ENCODE peak calls at places on chromosomes 16 and 17, in nine cellular contexts. D is neural progenitor cell, I is sigmoid colon, F is uterus, P is spleen, G is tibial artery, S is ascending aorta, B is stomach, K is pancreas. H is an unnamed sample.

GRCh38 chr16:74713876-74714275 is 13.2 kb upstream of the MLKL start:
- DNase-seq in D (no peak), I (no peak), F (no peak), P (peak), G (no peak), S (no peak), B (no peak), K (no peak), H (no peak)

GRCh38 chr16:2675714-2676113 is 6.6 kb upstream of the KCTD5 start:
- DNase-seq in D (no peak), I (peak), F (no peak), P (no peak), G (no peak), S (peak), B (no peak), K (no peak), H (no peak)

GRCh38 chr17:79831367-79832210 is 7.7 kb downstream of the CBX4 start:
- DNase-seq in D (peak), I (peak), F (no peak), P (peak), G (peak), S (no peak), B (peak), K (peak), H (peak)

GRCh38 chr16:81189100-81189664 is 49.3 kb upstream of the BCO1 start:
- DNase-seq in D (no peak), I (peak), F (peak), P (no peak), G (peak), S (peak), B (peak), K (peak), H (peak)

GRCh38 chr16:25045696-25046381 is 30.7 kb upstream of the ARHGAP17 start:
- DNase-seq in D (no peak), I (no peak), F (no peak), P (no peak), G (no peak), S (no peak), B (no peak), K (no peak), H (no peak)

GRCh38 chr17:79625706-79626105 is 14.9 kb upstream of the RBFOX3 start:
- DNase-seq in D (no peak), I (peak), F (peak), P (no peak), G (no peak), S (peak), B (no peak), K (no peak), H (no peak)

GRCh38 chr16:85323961-85324253 is 211.6 kb upstream of the CIBAR2 start:
- DNase-seq in D (no peak), I (no peak), F (no peak), P (no peak), G (no peak), S (no peak), B (no peak), K (no peak), H (no peak)

GRCh38 chr17:62966426-62967110 is 533 bp downstream of the TANC2 start:
- DNase-seq in D (peak), I (no peak), F (peak), P (peak), G (peak), S (no peak), B (peak), K (peak), H (peak)

GRCh38 chr16:50422926-50423325 is 54.1 kb upstream of the BRD7 start:
- DNase-seq in D (no peak), I (no peak), F (no peak), P (no peak), G (no peak), S (no peak), B (no peak), K (no peak), H (no peak)

GRCh38 chr16:73887895-73888294 is 408.7 kb upstream of the PSMD7 start:
- DNase-seq in D (no peak), I (no peak), F (no peak), P (no peak), G (no peak), S (no peak), B (no peak), K (no peak), H (no peak)

GRCh38 chr17:18332909-18333489 is 17.9 kb downstream of the SMCR8 start:
- DNase-seq in D (no peak), I (no peak), F (no peak), P (no peak), G (no peak), S (no peak), B (no peak), K (no peak), H (no peak)

GRCh38 chr16:88700636-88701482 is 5.3 kb downstream of the RNF166 start:
- DNase-seq in D (no peak), I (peak), F (peak), P (peak), G (peak), S (peak), B (peak), K (peak), H (no peak)

GRCh38 chr17:82687375-82687861 is 11.1 kb downstream of the RAB40B start:
- DNase-seq in D (no peak), I (no peak), F (no peak), P (no peak), G (no peak), S (no peak), B (peak), K (no peak), H (no peak)

GRCh38 chr16:88531346-88531745 is 38.9 kb upstream of the ZC3H18 start:
- DNase-seq in D (no peak), I (no peak), F (no peak), P (no peak), G (no peak), S (no peak), B (no peak), K (no peak), H (no peak)

GRCh38 chr17:1686086-1686485 is 1.4 kb upstream of the PRPF8 start:
- DNase-seq in D (no peak), I (no peak), F (no peak), P (no peak), G (no peak), S (no peak), B (no peak), K (no peak), H (no peak)

GRCh38 chr17:17749025-17749772 is 67.9 kb downstream of the RAI1 start:
- DNase-seq in D (peak), I (no peak), F (no peak), P (peak), G (no peak), S (no peak), B (no peak), K (no peak), H (no peak)

GRCh38 chr17:77404812-77405581 is 264.2 kb downstream of the SEC14L1 start:
- DNase-seq in D (no peak), I (no peak), F (peak), P (peak), G (peak), S (peak), B (peak), K (no peak), H (no peak)

GRCh38 chr17:77066165-77066564 is 74.6 kb upstream of the SEC14L1 start:
- DNase-seq in D (no peak), I (no peak), F (no peak), P (no peak), G (no peak), S (no peak), B (no peak), K (no peak), H (no peak)

GRCh38 chr17:75896360-75897075 is at the start of gene TRIM65:
- DNase-seq in D (peak), I (peak), F (peak), P (peak), G (peak), S (peak), B (peak), K (peak), H (peak)

GRCh38 chr17:79331492-79331891 is 256.9 kb downstream of the ENGASE start:
- DNase-seq in D (no peak), I (no peak), F (no peak), P (no peak), G (no peak), S (no peak), B (no peak), K (no peak), H (no peak)

GRCh38 chr16:29821663-29822115 is 1.4 kb downstream of the MVP start:
- DNase-seq in D (no peak), I (no peak), F (peak), P (no peak), G (no peak), S (no peak), B (peak), K (no peak), H (no peak)

DNA sequence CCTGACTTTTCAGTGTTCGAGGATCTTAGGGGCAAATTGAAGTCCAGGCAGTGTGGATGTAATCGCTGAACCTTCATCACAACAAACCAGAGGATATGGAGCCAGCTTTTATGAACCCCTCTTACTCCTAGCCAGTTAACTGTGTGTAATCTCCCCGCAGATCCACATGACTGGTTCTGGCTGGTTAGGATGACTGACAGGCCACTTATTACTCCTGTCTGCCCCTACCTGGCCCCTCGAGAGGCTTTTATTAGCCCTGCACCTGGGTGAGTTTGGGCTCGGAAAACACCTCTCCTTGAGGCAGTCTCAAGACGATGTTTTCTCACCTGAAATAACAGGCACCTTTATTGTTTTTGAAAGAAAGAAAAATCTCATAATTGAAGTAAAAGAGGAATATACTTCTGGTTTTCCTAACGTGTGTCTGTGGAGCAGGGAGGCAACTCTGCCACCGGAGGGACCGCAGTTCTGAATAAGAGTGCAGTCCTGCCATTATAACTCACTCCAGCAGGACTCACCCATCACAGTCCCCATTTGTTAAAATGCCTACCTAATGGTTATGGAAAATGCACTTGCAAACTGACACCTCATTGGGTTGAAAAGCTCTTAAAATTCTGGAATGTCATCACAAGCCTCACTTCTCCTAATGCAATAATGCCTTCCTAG is 291.9 kb upstream of the N4BP1 start:
- DNase-seq in D (peak), I (no peak), F (no peak), P (no peak), G (no peak), S (no peak), B (no peak), K (no peak), H (peak)
- TF ChIP-seq CTCF in D (peak), I (no peak), F (no peak), P (no peak), G (no peak), S (no peak), B (no peak), K (no peak), H (no peak)

GRCh38 chr16:1176280-1176897 is 23.5 kb downstream of the CACNA1H start:
- DNase-seq in D (no peak), I (no peak), F (no peak), P (no peak), G (no peak), S (no peak), B (no peak), K (no peak), H (no peak)
- H3K4me3 ChIP-seq in D (no peak), I (no peak), F (no peak), P (no peak), G (no peak), S (no peak), B (no peak), K (no peak), H (no peak)

GRCh38 chr17:66920965-66921364 is 43.5 kb upstream of the CACNG4 start:
- DNase-seq in D (no peak), I (no peak), F (no peak), P (peak), G (no peak), S (no peak), B (no peak), K (no peak), H (no peak)
- H3K27ac ChIP-seq in D (no peak), I (no peak), F (no peak), P (no peak), G (no peak), S (no peak), B (no peak), K (no peak), H (no peak)

DNA sequence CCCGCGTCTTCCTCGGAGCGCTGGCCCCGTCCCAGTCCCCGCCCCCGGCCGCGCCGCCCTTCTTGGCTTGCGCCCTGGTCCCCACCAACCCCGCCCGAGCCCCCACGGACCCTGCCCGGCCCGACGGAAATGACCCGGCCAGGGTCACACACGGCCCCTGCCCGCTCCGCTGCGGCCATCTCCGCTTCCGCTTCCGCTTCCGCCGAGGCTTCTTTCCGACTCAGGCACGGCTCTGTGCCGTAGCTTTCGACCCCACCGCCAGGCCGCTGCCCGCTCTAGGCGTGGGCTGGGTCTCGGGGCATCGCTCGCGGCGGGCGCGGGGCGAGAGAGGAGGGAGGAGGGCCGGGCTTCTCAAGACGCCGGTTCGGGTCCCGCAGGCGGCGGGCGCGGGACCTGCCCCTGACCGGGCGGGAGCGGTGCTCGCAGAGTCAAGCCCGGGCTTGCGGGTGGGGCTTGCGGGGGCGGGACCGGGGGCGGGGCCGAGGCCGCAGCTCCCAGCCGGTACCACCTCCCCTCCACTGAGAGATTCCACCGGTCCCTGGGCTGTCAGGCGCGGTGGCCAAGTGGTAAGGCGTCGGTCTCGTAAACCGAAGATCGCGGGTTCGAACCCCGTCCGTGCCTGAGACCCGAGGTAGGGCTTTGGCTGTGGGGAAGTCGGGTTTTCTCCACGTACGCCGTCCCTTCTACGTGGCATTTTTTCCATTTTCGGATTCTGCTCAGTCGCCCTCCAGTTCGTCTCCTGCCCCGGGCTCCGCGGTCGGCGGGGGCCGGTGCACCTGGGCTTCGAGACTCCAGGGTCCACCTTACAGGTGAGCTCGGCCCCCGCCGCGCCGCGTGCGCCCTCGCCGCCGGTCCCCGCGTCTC is 158.3 kb downstream of the RAB11FIP4 start:
- DNase-seq in D (peak), I (peak), F (peak), P (peak), G (peak), S (peak), B (peak), K (peak), H (peak)
- TF ChIP-seq CTCF in D (no peak), I (no peak), F (no peak), P (no peak), G (no peak), S (no peak), B (no peak), K (no peak), H (no peak)

DNA sequence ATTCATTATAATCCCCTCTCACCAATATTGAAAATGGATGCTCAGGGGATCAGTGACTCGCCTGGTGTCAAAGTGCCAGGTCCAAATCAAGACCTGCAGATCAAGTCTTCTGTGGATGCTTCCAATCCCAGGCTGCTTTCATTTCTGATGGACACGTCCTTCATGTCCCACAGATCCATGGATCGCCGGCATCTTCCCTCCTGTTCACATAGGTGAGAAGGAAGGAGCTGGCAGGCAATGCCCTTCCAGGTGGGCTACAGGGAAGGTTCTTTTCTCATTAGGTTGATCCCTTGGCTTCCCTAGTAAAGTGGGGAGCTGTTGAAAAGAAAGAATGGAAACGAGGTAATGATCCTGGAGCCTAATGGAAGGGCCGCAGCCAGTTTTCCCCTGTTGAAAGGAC is 159.7 kb upstream of the RPH3AL start:
- DNase-seq in D (no peak), I (no peak), F (no peak), P (peak), G (no peak), S (no peak), B (no peak), K (no peak), H (no peak)
- H3K4me3 ChIP-seq in D (no peak), I (no peak), F (no peak), P (no peak), G (no peak), S (no peak), B (no peak), K (no peak), H (no peak)

DNA sequence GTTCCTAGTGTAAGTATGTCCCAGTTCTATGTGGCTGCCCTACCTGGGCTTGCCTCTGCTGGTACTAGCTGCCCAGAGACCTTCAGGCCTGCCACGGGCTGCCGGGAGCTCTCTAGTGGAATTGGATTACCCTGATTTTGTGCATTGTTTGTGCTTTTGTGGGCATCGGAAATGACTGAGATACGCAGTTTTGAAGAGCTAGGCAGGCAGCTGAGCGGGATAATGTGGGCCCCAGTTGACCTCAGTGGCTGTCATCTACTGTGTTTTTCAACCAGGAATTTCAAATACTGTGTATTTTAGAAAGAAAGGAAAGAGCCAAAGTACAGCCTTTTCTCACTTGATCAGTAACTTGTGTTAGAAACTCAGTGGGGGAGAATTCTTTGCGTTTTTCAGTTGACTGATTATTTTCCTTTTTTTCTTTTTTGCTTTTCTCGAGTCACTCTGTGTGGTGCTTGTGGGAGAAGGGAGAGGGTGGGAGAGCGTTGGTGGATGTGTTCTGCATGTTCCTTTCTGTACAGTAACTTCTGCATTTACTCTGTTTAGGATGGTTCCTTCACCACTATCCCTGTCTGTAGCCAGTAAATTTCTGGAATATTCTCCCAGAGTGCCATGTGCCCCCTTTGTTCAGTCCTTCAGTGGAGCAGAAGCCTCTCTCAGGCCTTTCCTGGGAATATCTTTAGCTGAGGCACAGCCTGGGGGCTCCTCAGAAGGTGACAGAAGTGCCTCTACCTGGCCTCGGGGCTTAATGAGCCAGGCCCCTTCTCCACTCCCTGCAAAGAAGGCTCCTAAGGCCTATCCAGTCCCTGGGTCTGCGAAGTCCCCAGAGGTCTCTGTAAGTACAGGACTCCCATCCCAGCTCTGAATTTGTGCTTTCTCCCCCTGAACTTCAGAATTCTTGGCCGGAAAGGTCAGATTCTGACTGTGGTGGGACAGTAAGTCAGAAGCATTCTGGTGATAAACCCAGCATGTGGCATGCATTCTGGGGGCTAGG is 15.0 kb upstream of the SLC12A3 start:
- DNase-seq in D (no peak), I (no peak), F (no peak), P (peak), G (no peak), S (peak), B (no peak), K (no peak), H (no peak)
- H3K27ac ChIP-seq in D (no peak), I (no peak), F (peak), P (peak), G (no peak), S (no peak), B (no peak), K (peak), H (no peak)

DNA sequence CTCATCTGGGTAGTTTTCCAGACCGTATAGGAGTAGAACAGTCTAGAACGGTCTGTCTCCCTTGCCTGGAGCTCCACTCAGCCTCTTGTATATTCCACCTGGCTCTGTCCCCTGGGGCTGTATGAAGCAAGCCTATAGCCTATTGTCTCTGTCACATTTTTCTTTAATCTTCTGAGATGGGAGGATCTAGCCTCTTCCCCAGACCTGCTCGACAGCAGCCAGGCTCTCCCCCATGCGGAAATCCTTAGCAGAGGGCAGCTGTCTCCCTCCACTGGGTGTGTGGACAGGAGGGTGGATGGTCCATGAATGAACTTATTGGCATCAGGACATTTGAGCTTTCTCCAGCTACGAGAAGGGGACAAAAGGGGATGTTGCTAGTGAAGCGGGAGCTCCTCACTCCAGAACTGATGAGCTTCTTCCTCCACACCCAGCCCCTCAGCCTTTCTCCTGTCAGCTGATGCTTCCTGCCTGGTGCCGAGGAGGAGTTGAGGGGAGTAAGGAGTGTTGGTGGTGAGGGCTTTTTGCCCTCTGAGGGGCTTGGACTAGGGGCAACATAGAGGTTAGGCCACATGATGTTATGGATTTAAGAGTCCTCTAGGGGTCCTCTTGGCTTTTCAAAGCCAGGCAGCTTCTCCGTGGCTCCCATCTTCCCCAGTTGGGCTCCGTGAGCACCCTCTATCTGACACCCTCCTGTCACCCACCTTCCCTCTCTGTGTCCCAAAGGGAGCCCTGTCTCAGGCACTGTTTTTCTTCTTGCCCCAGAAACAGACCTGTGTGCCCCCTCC is 28.0 kb downstream of the ARHGAP23 start:
- DNase-seq in D (peak), I (no peak), F (no peak), P (no peak), G (no peak), S (no peak), B (no peak), K (no peak), H (no peak)
- TF ChIP-seq CTCF in D (peak), I (no peak), F (peak), P (no peak), G (no peak), S (no peak), B (no peak), K (no peak), H (peak)